ENCODE peak calls at places on chromosomes 13 and 19, in six cellular contexts. I, N, G, F, Z and R are unnamed samples.

GRCh38 chr13:106008540-106008939 is 526.9 kb downstream of the EFNB2 start:
- DNase-seq in I (no peak), N (no peak), G (no peak), F (no peak), Z (no peak), R (no peak)

GRCh38 chr19:4597975-4598671 is 38.6 kb upstream of the SEMA6B start:
- DNase-seq in I (no peak), N (peak; percentile 63), G (no peak), F (peak; percentile 74), Z (peak; percentile 64), R (no peak)

GRCh38 chr19:35261356-35262100 is 7.2 kb upstream of the USF2 start:
- DNase-seq in I (no peak), N (peak; percentile 5), G (no peak), F (no peak), Z (no peak), R (no peak)

GRCh38 chr19:31135841-31136240 is 213.4 kb downstream of the TSHZ3 start:
- DNase-seq in I (no peak), N (no peak), G (no peak), F (no peak), Z (peak; percentile 71), R (no peak)

GRCh38 chr19:19329199-19329598 is 8.6 kb downstream of the MAU2 start:
- DNase-seq in I (no peak), N (no peak), G (no peak), F (no peak), Z (peak; percentile 32), R (no peak)

GRCh38 chr19:1944088-1944915 is 3.3 kb downstream of the CSNK1G2 start:
- DNase-seq in I (no peak), N (no peak), G (no peak), F (no peak), Z (no peak), R (no peak)

GRCh38 chr19:18710186-18710585 is 26.7 kb downstream of the CRTC1 start:
- DNase-seq in I (no peak), N (no peak), G (no peak), F (no peak), Z (no peak), R (no peak)

GRCh38 chr13:30806784-30807183 is 71.4 kb downstream of the ALOX5AP start:
- DNase-seq in I (peak; percentile 14), N (peak; percentile 77), G (peak; percentile 47), F (no peak), Z (peak; percentile 87), R (no peak)

GRCh38 chr13:102699419-102699961 is 4.6 kb upstream of the METTL21C start:
- DNase-seq in I (no peak), N (no peak), G (no peak), F (no peak), Z (no peak), R (no peak)

GRCh38 chr13:113613789-113614379 is 29.3 kb downstream of the TFDP1 start:
- DNase-seq in I (no peak), N (no peak), G (no peak), F (no peak), Z (no peak), R (no peak)

GRCh38 chr13:52784591-52785340 is 45.1 kb upstream of the CNMD start:
- DNase-seq in I (no peak), N (no peak), G (no peak), F (no peak), Z (no peak), R (no peak)

GRCh38 chr19:11208526-11209471 is 11.5 kb upstream of the KANK2 start:
- DNase-seq in I (no peak), N (peak; percentile 41), G (no peak), F (no peak), Z (peak; percentile 43), R (no peak)

GRCh38 chr13:33756929-33757328 is 61.0 kb upstream of the RFC3 start:
- DNase-seq in I (no peak), N (no peak), G (no peak), F (no peak), Z (no peak), R (no peak)

GRCh38 chr19:36973021-36973843 is 57.1 kb downstream of the ZNF568 start:
- DNase-seq in I (peak; percentile 34), N (peak; percentile 90), G (peak; percentile 11), F (peak; percentile 93), Z (peak; percentile 51), R (peak; percentile 18)

GRCh38 chr13:40653558-40654318 is 12.7 kb downstream of the FOXO1 start:
- DNase-seq in I (no peak), N (peak; percentile 16), G (peak; percentile 41), F (no peak), Z (no peak), R (no peak)

GRCh38 chr13:86907116-86907515 is 764.1 kb upstream of the SLITRK5 start:
- DNase-seq in I (no peak), N (no peak), G (no peak), F (no peak), Z (peak; percentile 52), R (no peak)

GRCh38 chr19:3565177-3565576 is 7.6 kb upstream of the HMG20B start:
- DNase-seq in I (no peak), N (no peak), G (no peak), F (no peak), Z (peak; percentile 99), R (no peak)

GRCh38 chr19:43470288-43470687 is 4.9 kb upstream of the LYPD3 start:
- DNase-seq in I (no peak), N (no peak), G (no peak), F (no peak), Z (peak; percentile 98), R (no peak)

GRCh38 chr19:28472111-28472510 is 740.8 kb downstream of the UQCRFS1 start:
- DNase-seq in I (no peak), N (peak; percentile 40), G (peak; percentile 17), F (no peak), Z (no peak), R (no peak)

GRCh38 chr13:97422118-97423054 is 11.6 kb upstream of the RAP2A start:
- DNase-seq in I (no peak), N (no peak), G (no peak), F (no peak), Z (no peak), R (no peak)

GRCh38 chr19:2550431-2551171 is 74.7 kb downstream of the GADD45B start:
- DNase-seq in I (no peak), N (no peak), G (no peak), F (peak; percentile 52), Z (no peak), R (no peak)

GRCh38 chr13:113915012-113915763 is 51.3 kb upstream of the GAS6 start:
- DNase-seq in I (no peak), N (no peak), G (no peak), F (no peak), Z (no peak), R (no peak)

GRCh38 chr19:29819986-29820385 is 8.2 kb downstream of the CCNE1 start:
- DNase-seq in I (no peak), N (no peak), G (no peak), F (no peak), Z (no peak), R (no peak)